ENCODE peak calls at places on chromosomes 11 and 22, in four cellular contexts. C is GM12878, W is H1, V is K562. I is an unnamed sample.

GRCh38 chr11:103927535-103927934 is 108.9 kb upstream of the DDI1 start:
- DNase-seq in C (no peak), W (no peak), V (no peak), I (no peak)

GRCh38 chr11:106271126-106271525 is 193.7 kb downstream of the AASDHPPT start:
- DNase-seq in C (no peak), W (no peak), V (no peak), I (no peak)

GRCh38 chr22:39433476-39434242 is 23.2 kb upstream of the MGAT3 start:
- DNase-seq in C (no peak), W (no peak), V (no peak), I (no peak)

GRCh38 chr22:27462190-27462589 is 339.4 kb downstream of the MN1 start:
- DNase-seq in C (no peak), W (no peak), V (no peak), I (peak)

GRCh38 chr11:83363280-83363679 is 77.1 kb upstream of the CCDC90B start:
- DNase-seq in C (no peak), W (no peak), V (no peak), I (no peak)

GRCh38 chr22:45226681-45227186 is 14.0 kb downstream of the KIAA0930 start:
- DNase-seq in C (no peak), W (no peak), V (no peak), I (no peak)

GRCh38 chr22:33715221-33715620 is 205.1 kb downstream of the LARGE1 start:
- DNase-seq in C (no peak), W (no peak), V (no peak), I (no peak)

GRCh38 chr22:23179381-23180294 is 671 bp upstream of the BCR start:
- DNase-seq in C (no peak), W (no peak), V (peak), I (no peak)

GRCh38 chr11:6219359-6219758 is 14.0 kb downstream of the C11orf42 start:
- DNase-seq in C (no peak), W (no peak), V (no peak), I (no peak)

GRCh38 chr11:2383823-2384722 is 7.0 kb downstream of the CD81 start:
- DNase-seq in C (peak), W (peak), V (peak), I (no peak)

GRCh38 chr11:9003573-9004309 is at the start of gene NRIP3:
- DNase-seq in C (no peak), W (peak), V (peak), I (no peak)

GRCh38 chr22:48554893-48555552 is 1272.7 kb downstream of the BRD1 start:
- DNase-seq in C (no peak), W (peak), V (no peak), I (no peak)

GRCh38 chr22:46331496-46331895 is 4.0 kb upstream of the TRMU start:
- DNase-seq in C (no peak), W (no peak), V (no peak), I (no peak)

GRCh38 chr11:65894034-65894591 is 3.6 kb downstream of the CCDC85B start:
- DNase-seq in C (no peak), W (no peak), V (no peak), I (no peak)

GRCh38 chr22:22767876-22768602 is 119.6 kb upstream of the IGLL5 start:
- DNase-seq in C (no peak), W (no peak), V (peak), I (no peak)

GRCh38 chr11:67056640-67057409 is at the start of gene RHOD:
- DNase-seq in C (no peak), W (peak), V (no peak), I (no peak)

GRCh38 chr11:102399189-102399588 is 52.2 kb downstream of the BIRC2 start:
- DNase-seq in C (no peak), W (no peak), V (no peak), I (no peak)

GRCh38 chr11:14309425-14310192 is 49.4 kb downstream of the RRAS2 start:
- DNase-seq in C (no peak), W (no peak), V (no peak), I (no peak)

GRCh38 chr22:39556970-39557811 is 13.4 kb upstream of the CACNA1I start:
- DNase-seq in C (no peak), W (no peak), V (peak), I (no peak)

GRCh38 chr11:59582006-59582405 is 33.6 kb downstream of the OSBP start:
- DNase-seq in C (no peak), W (no peak), V (no peak), I (no peak)

GRCh38 chr11:74546752-74547151 is 45.6 kb upstream of the POLD3 start:
- DNase-seq in C (no peak), W (no peak), V (no peak), I (peak)

GRCh38 chr11:72720806-72721205 is 31.4 kb downstream of the ARAP1 start:
- DNase-seq in C (no peak), W (no peak), V (no peak), I (no peak)

GRCh38 chr22:30887861-30888260 is 80.7 kb downstream of the MORC2 start:
- DNase-seq in C (no peak), W (peak), V (no peak), I (no peak)

GRCh38 chr11:8732276-8732675 is 49.7 kb downstream of the RPL27A start:
- DNase-seq in C (peak), W (no peak), V (no peak), I (no peak)

GRCh38 chr11:119832536-119832935 is 103.5 kb upstream of the NECTIN1 start:
- DNase-seq in C (no peak), W (no peak), V (no peak), I (peak)

GRCh38 chr11:59778122-59778521 is 22.9 kb downstream of the STX3 start:
- DNase-seq in C (no peak), W (no peak), V (no peak), I (peak)

GRCh38 chr11:79363261-79363660 is 77.6 kb downstream of the TENM4 start:
- DNase-seq in C (no peak), W (no peak), V (no peak), I (no peak)

GRCh38 chr11:2224254-2224653 is 46.1 kb downstream of the ASCL2 start:
- DNase-seq in C (no peak), W (no peak), V (no peak), I (no peak)

GRCh38 chr11:65639623-65640482 is 2.0 kb downstream of the SIPA1 start:
- DNase-seq in C (peak), W (no peak), V (no peak), I (no peak)

GRCh38 chr11:64996710-64997380 is at the start of gene BATF2:
- DNase-seq in C (no peak), W (peak), V (peak), I (peak)

GRCh38 chr11:69696749-69697488 is 6.9 kb downstream of the FGF19 start:
- DNase-seq in C (no peak), W (no peak), V (no peak), I (no peak)

DNA sequence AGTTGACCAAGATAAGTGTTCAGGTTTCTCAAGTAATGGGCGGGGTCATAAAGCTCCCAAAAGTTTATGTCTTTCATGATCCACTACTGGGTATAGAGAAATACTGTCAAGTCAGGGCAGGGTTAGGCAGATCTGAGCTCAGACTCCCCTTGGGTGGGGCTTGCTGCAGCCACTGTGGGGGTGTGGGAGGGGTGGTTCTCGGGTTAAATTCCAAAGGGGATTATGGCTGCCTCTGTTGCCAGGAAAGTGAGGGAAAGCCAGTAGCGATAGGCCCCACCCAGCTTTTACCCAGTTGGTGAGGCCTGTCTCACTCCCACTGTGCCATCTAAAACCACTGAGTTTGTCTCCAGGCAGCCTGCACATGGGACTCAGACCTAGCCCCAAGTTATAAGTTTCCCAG is 37.8 kb downstream of the DLG2 start:
- DNase-seq in C (no peak), W (no peak), V (no peak), I (no peak)
- TF ChIP-seq ATF2 in C (no peak), W (no peak), V (no peak), I (no peak)

GRCh38 chr11:36023922-36024321 is 80.1 kb downstream of the LDLRAD3 start:
- DNase-seq in C (no peak), W (no peak), V (no peak), I (no peak)
- TF ChIP-seq GABPA in C (no peak), W (no peak), V (no peak), I (no peak)

GRCh38 chr11:122979815-122980656 is 1.6 kb downstream of the BSX start:
- DNase-seq in C (no peak), W (peak), V (no peak), I (no peak)
- TF ChIP-seq ATF2 in C (no peak), W (no peak), V (no peak), I (no peak)

DNA sequence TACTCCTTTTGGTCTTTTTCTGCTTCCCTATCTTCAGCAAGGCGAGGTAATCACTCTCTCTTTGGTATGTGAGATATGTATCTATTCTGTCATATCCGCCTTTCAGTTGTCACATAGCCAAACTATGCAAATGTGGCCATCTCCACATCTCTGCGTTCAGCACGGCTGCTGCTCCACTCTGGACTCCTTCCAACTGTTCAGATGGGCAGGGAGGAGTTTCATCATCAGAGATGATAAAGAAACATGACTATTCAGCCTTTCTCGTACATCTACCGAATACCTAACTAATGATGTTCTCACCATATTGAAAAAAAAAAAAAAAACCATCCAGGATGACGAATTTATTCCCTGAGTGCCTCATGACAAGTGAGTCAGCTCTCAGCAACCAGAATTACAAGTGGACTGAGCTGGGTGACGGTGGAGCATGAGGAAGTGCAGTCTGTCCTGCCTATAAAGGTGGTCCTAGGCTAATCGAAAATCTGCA is 899.6 kb downstream of the OPCML start:
- DNase-seq in C (no peak), W (no peak), V (no peak), I (no peak)
- TF ChIP-seq GABPA in C (no peak), W (no peak), V (no peak), I (no peak)

GRCh38 chr11:116990061-116990473 is 108.2 kb downstream of the SIK3 start:
- DNase-seq in C (no peak), W (no peak), V (peak), I (peak)

GRCh38 chr11:116994195-116994594 is 104.0 kb downstream of the SIK3 start:
- DNase-seq in C (no peak), W (no peak), V (no peak), I (no peak)

GRCh38 chr11:116991491-116991890 is 106.7 kb downstream of the SIK3 start:
- DNase-seq in C (no peak), W (no peak), V (no peak), I (no peak)

GRCh38 chr11:116990811-116991210 is 107.4 kb downstream of the SIK3 start:
- DNase-seq in C (no peak), W (no peak), V (no peak), I (no peak)

DNA sequence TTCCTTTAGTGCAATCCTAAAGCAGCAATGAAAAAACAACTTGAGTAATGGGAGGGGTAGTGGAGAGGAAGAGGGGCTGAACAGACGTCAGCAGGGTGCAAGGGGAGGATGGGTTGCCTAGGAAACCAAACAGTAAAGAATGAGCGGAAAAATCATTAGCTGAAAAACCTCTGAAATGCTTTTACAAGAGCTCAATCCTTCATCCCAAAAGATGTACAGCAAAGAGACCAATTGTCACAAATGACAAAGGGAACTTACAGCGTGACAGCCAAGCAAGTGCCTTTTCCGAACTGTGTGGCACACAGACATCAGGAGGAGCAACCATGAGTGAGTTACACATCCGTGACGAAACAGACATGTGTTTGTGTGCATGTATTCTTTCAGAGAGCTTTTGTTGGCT is 104.6 kb downstream of the SIK3 start:
- DNase-seq in C (no peak), W (no peak), V (no peak), I (no peak)
- TF ChIP-seq ATF2 in C (no peak), W (no peak), V (no peak), I (no peak)

GRCh38 chr11:128888034-128888985 is 2.8 kb upstream of the KCNJ5 start:
- DNase-seq in C (no peak), W (peak), V (no peak), I (no peak)
- TF ChIP-seq GABPA in C (no peak), W (no peak), V (no peak), I (no peak)

I was measured in HepG2.